ENCODE peak calls at places on chromosomes 6 and 20, in nine cellular contexts. H, F, U, W, V, E, M, S and A are unnamed samples.

GRCh38 chr6:163711071-163711470 is 296.6 kb downstream of the QKI start:
- DNase-seq in H (no peak), M (no peak), U (no peak), F (no peak), W (no peak), V (no peak), E (no peak), S (no peak), A (no peak)

GRCh38 chr20:45069261-45069660 is 31.7 kb downstream of the KCNS1 start:
- DNase-seq in W (no peak), U (no peak), S (no peak), H (no peak), M (no peak), E (no peak), F (no peak), V (no peak), A (no peak)

GRCh38 chr6:104325341-104326172 is 534.2 kb downstream of the HACE1 start:
- DNase-seq in M (no peak), S (no peak), W (no peak), F (no peak), U (no peak), H (no peak), E (no peak), V (no peak), A (no peak)

GRCh38 chr6:14231071-14231483 is 113.5 kb downstream of the CD83 start:
- DNase-seq in U (no peak), V (no peak), M (no peak), W (no peak), H (no peak), S (no peak), E (no peak), F (peak; percentile 76), A (no peak)

GRCh38 chr20:56400001-56400640 is 7.7 kb downstream of the CSTF1 start:
- DNase-seq in E (no peak), V (peak; percentile 70), H (peak; percentile 31), F (no peak), S (no peak), M (peak; percentile 84), U (no peak), W (no peak), A (no peak)

GRCh38 chr6:100255701-100256100 is 209.0 kb downstream of the SIM1 start:
- DNase-seq in W (no peak), F (no peak), H (no peak), M (no peak), S (no peak), V (no peak), E (no peak), U (no peak), A (no peak)

GRCh38 chr6:113095836-113096235 is 748.7 kb downstream of the RFPL4B start:
- DNase-seq in E (no peak), W (no peak), V (no peak), H (no peak), F (no peak), U (no peak), S (no peak), M (no peak), A (no peak)

GRCh38 chr6:15946701-15947390 is 182.0 kb upstream of the MYLIP start:
- DNase-seq in F (no peak), E (no peak), V (no peak), U (no peak), H (no peak), S (no peak), W (no peak), M (no peak), A (no peak)

GRCh38 chr6:155103816-155104366 is 108.8 kb downstream of the TIAM2 start:
- DNase-seq in E (no peak), U (no peak), F (no peak), S (no peak), W (no peak), M (no peak), V (peak; percentile 40), H (no peak), A (no peak)

GRCh38 chr6:19327246-19327645 is 509.9 kb upstream of the ID4 start:
- DNase-seq in U (no peak), S (no peak), E (no peak), W (no peak), M (peak; percentile 5), H (no peak), F (no peak), V (no peak), A (no peak)

GRCh38 chr6:4281341-4282293 is 146.2 kb upstream of the ECI2 start:
- DNase-seq in E (peak; percentile 65), M (peak; percentile 62), F (peak; percentile 76), S (peak; percentile 72), H (peak; percentile 53), V (no peak), U (no peak), W (no peak), A (peak; percentile 85)

GRCh38 chr20:62367136-62367482 is at the start of gene LAMA5:
- DNase-seq in M (no peak), E (no peak), V (no peak), S (peak; percentile 86), H (no peak), F (peak; percentile 84), W (no peak), U (peak; percentile 81), A (no peak)

GRCh38 chr6:155128971-155129370 is 133.9 kb downstream of the TIAM2 start:
- DNase-seq in E (no peak), W (no peak), M (no peak), S (no peak), U (no peak), V (no peak), F (no peak), H (no peak), A (no peak)

GRCh38 chr6:297571-298232 is 5.4 kb downstream of the DUSP22 start:
- DNase-seq in S (no peak), E (no peak), U (no peak), W (no peak), F (no peak), M (no peak), V (no peak), H (no peak), A (no peak)
- H3K4me1 ChIP-seq in S (peaks cover 38% of the 10 kb centered on the region), E (peaks cover 32% of the 10 kb centered on the region), U (no peaks in the 10 kb centered on the region), W (peaks cover 11% of the 10 kb centered on the region), F (peaks cover 55% of the 10 kb centered on the region), M (peaks cover 2% of the 10 kb centered on the region), V (peaks cover 27% of the 10 kb centered on the region), H (peaks cover 59% of the 10 kb centered on the region), A (peaks cover 65% of the 10 kb centered on the region)

DNA sequence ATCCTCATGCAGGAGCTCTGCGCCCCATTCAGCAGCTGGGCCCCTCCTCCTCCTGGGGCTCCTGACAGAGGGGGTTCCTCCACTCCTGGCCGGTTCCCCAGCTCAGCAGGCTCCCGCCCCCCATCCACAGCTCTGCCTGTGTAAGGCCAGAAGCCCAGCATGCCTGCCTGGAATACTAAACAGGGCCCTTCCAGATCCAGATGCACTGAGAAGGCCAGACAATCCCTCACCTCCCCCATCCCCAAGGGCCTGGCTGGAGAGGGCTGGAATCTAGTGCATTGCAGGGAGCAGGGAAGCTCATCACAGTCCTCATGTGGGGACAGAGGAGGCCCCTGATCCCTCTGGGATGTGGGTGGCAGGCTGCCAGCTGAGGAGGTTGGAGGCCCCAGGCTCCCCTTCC is 93.2 kb downstream of the PTPRT start:
- DNase-seq in E (no peak), W (no peak), F (no peak), S (no peak), U (no peak), M (no peak), H (no peak), V (no peak), A (no peak)
- H3K9me3 ChIP-seq in E (no peaks in the 10 kb centered on the region), W (no peaks in the 10 kb centered on the region), F (no peaks in the 10 kb centered on the region), S (no peaks in the 10 kb centered on the region), U (no peaks in the 10 kb centered on the region), M (peaks cover 31% of the 10 kb centered on the region), H (no peaks in the 10 kb centered on the region), V (no peaks in the 10 kb centered on the region), A (peaks cover 11% of the 10 kb centered on the region)

DNA sequence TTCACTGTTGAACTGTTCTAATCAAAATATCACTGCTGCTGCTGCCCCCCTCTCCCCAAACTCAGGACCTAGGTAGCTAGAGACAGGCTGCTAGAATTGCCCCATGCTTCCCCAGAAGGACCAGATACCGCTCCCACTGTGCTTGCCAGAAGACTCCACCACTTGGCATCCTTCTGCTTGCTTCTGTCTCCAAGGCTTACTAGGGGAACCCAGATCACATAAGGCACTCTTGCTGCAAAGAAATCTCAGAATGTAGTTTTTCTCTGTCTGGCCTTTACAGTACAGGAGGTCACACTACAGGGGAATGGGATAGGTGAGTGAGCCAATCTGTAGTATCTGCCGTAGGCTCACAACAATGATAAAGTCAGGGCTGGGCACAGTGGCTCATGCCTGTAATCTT is 21.5 kb upstream of the SLC9A8 start:
- DNase-seq in F (no peak), M (no peak), H (no peak), W (no peak), V (no peak), U (no peak), S (no peak), E (no peak), A (no peak)
- H3K27ac ChIP-seq in F (peak overlapping the region; percentile 65), M (peak overlapping the region; percentile 63), H (no peak overlapping the region), W (no peak overlapping the region), V (no peak overlapping the region), U (no peak overlapping the region), S (no peak overlapping the region), E (peak overlapping the region; percentile 19), A (no peak overlapping the region)

GRCh38 chr20:36967636-36968035 is 16.1 kb upstream of the SAMHD1 start:
- DNase-seq in W (no peak), U (no peak), S (no peak), H (no peak), V (no peak), F (no peak), M (no peak), E (no peak), A (no peak)
- H3K4me1 ChIP-seq in W (peaks cover 29% of the 10 kb centered on the region), U (no peaks in the 10 kb centered on the region), S (no peaks in the 10 kb centered on the region), H (no peaks in the 10 kb centered on the region), V (peaks cover 60% of the 10 kb centered on the region), F (peaks cover 4% of the 10 kb centered on the region), M (no peaks in the 10 kb centered on the region), E (no peaks in the 10 kb centered on the region), A (no peaks in the 10 kb centered on the region)

GRCh38 chr20:59616306-59616705 is 12.0 kb downstream of the PHACTR3 start:
- DNase-seq in F (no peak), S (no peak), W (no peak), H (no peak), E (no peak), M (no peak), V (no peak), U (no peak), A (no peak)
- H3K9me3 ChIP-seq in F (no peaks in the 10 kb centered on the region), S (no peaks in the 10 kb centered on the region), W (no peaks in the 10 kb centered on the region), H (no peaks in the 10 kb centered on the region), E (no peaks in the 10 kb centered on the region), M (peaks cover 8% of the 10 kb centered on the region), V (no peaks in the 10 kb centered on the region), U (no peaks in the 10 kb centered on the region), A (no peaks in the 10 kb centered on the region)